ENCODE peak calls at places on chromosome 13, in four cellular contexts. K, V, G and O are unnamed samples.

GRCh38 chr13:93797463-93797862 is 570.9 kb downstream of the GPC6 start:
- DNase-seq in K (no peak), V (no peak), G (no peak), O (no peak)

GRCh38 chr13:21338156-21338555 is 120.9 kb downstream of the ZDHHC20 start:
- DNase-seq in K (no peak), V (no peak), G (no peak), O (no peak)

GRCh38 chr13:96900992-96901391 is 93.3 kb downstream of the OXGR1 start:
- DNase-seq in K (no peak), V (no peak), G (no peak), O (no peak)

GRCh38 chr13:100209857-100210580 is 121.1 kb downstream of the PCCA start:
- DNase-seq in K (no peak), V (no peak), G (peak; percentile 62), O (peak; percentile 72)

GRCh38 chr13:51097353-51098043 is 13.6 kb downstream of the C13orf42 start:
- DNase-seq in K (no peak), V (no peak), G (no peak), O (no peak)

GRCh38 chr13:111215081-111216047 is 100.3 kb downstream of the ARHGEF7 start:
- DNase-seq in K (no peak), V (no peak), G (no peak), O (no peak)

GRCh38 chr13:77239312-77239711 is 87.6 kb downstream of the MYCBP2 start:
- DNase-seq in K (no peak), V (no peak), G (no peak), O (peak; percentile 24)

GRCh38 chr13:102951808-102952207 is 106.0 kb downstream of the ERCC5 start:
- DNase-seq in K (no peak), V (no peak), G (no peak), O (no peak)

GRCh38 chr13:93736111-93736510 is 509.5 kb downstream of the GPC6 start:
- DNase-seq in K (no peak), V (no peak), G (no peak), O (no peak)

GRCh38 chr13:97490702-97491307 is 56.8 kb downstream of the RAP2A start:
- DNase-seq in K (no peak), V (no peak), G (no peak), O (no peak)

GRCh38 chr13:112684444-112684843 is 5.4 kb upstream of the ATP11A start:
- DNase-seq in K (no peak), V (no peak), G (no peak), O (no peak)

GRCh38 chr13:37690361-37690760 is 91.8 kb upstream of the POSTN start:
- DNase-seq in K (no peak), V (no peak), G (no peak), O (no peak)

GRCh38 chr13:104006625-104007061 is 940.4 kb upstream of the SLC10A2 start:
- DNase-seq in K (no peak), V (no peak), G (no peak), O (peak; percentile 31)

GRCh38 chr13:93147946-93148345 is 78.7 kb upstream of the GPC6 start:
- DNase-seq in K (no peak), V (no peak), G (no peak), O (no peak)

GRCh38 chr13:31037874-31038475 is 105.5 kb downstream of the TEX26 start:
- DNase-seq in K (no peak), V (no peak), G (no peak), O (no peak)

GRCh38 chr13:112748947-112749346 is 59.1 kb downstream of the ATP11A start:
- DNase-seq in K (no peak), V (no peak), G (peak; percentile 71), O (no peak)

GRCh38 chr13:50893211-50893852 is 16.3 kb upstream of the RNASEH2B start:
- DNase-seq in K (peak; percentile 80), V (no peak), G (peak; percentile 33), O (no peak)

GRCh38 chr13:35953537-35954206 is 177.5 kb downstream of the DCLK1 start:
- DNase-seq in K (no peak), V (peak; percentile 90), G (peak; percentile 91), O (peak; percentile 91)